ENCODE peak calls at places on chromosome X, in six cellular contexts. U, G, X, F, R and O are unnamed samples.
A peak's percentile ranks its signal among the peaks of the same experiment; 100 is the strongest.

GRCh38 chrX:17521871-17522693 is 147.1 kb downstream of the NHS start:
- DNase-seq in G (peak; percentile 11), U (peak; percentile 16), F (no peak), R (no peak), X (no peak), O (peak; percentile 45)

GRCh38 chrX:129679856-129680255 is 25.1 kb upstream of the APLN start:
- DNase-seq in R (no peak), U (no peak), F (no peak), X (no peak), G (no peak), O (peak; percentile 7)

GRCh38 chrX:87045352-87045751 is 472.2 kb upstream of the KLHL4 start:
- DNase-seq in U (no peak), F (no peak), G (no peak), X (no peak), R (no peak), O (no peak)

GRCh38 chrX:41542151-41542935 is 95.2 kb downstream of the NYX start:
- DNase-seq in X (no peak), R (no peak), U (no peak), G (peak; percentile 8), F (no peak), O (peak; percentile 20)

GRCh38 chrX:49838374-49838773 is 9.3 kb downstream of the PAGE4 start:
- DNase-seq in R (peak; percentile 37), F (no peak), X (no peak), G (peak; percentile 9), U (peak; percentile 16), O (peak; percentile 15)

GRCh38 chrX:28851871-28852270 is 264.6 kb downstream of the IL1RAPL1 start:
- DNase-seq in F (no peak), X (no peak), G (no peak), R (peak; percentile 1), U (no peak), O (no peak)

GRCh38 chrX:18455384-18455783 is 30.0 kb downstream of the CDKL5 start:
- DNase-seq in X (no peak), R (no peak), U (no peak), F (no peak), G (no peak), O (no peak)

GRCh38 chrX:133045986-133046385 is 50.9 kb downstream of the USP26 start:
- DNase-seq in X (no peak), F (no peak), R (peak; percentile 2), U (peak; percentile 10), G (no peak), O (peak; percentile 1)

GRCh38 chrX:47568656-47569295 is 7.8 kb downstream of the ARAF start:
- DNase-seq in X (no peak), U (no peak), G (no peak), R (peak; percentile 16), F (peak; percentile 59), O (no peak)

GRCh38 chrX:19070555-19070994 is 51.7 kb downstream of the ADGRG2 start:
- DNase-seq in U (no peak), X (no peak), G (no peak), F (no peak), R (peak; percentile 63), O (no peak)

GRCh38 chrX:135981010-135981409 is 4.2 kb upstream of the SLC9A6 start:
- DNase-seq in R (no peak), G (no peak), X (no peak), F (no peak), U (no peak), O (no peak)

GRCh38 chrX:23952984-23953907 is 45.4 kb downstream of the CXorf58 start:
- DNase-seq in R (no peak), F (no peak), X (peak; percentile 21), U (no peak), G (peak; percentile 19), O (no peak)

GRCh38 chrX:102846544-102847236 is 90.4 kb upstream of the RAB40AL start:
- DNase-seq in U (no peak), R (no peak), X (no peak), G (no peak), F (no peak), O (peak; percentile 73)
- TF ChIP-seq CEBPB in U (no peak), R (no peak), X (no peak), G (no peak), F (no peak), O (no peak)

GRCh38 chrX:123797543-123798447 is 62.1 kb upstream of the XIAP start:
- DNase-seq in X (no peak), R (peak; percentile 66), G (no peak), F (no peak), U (no peak), O (no peak)
- H3K9ac ChIP-seq in X (no peak overlapping the region), R (no peak overlapping the region), G (no peak overlapping the region), F (no peak overlapping the region), U (no peak overlapping the region), O (no peak overlapping the region)

DNA sequence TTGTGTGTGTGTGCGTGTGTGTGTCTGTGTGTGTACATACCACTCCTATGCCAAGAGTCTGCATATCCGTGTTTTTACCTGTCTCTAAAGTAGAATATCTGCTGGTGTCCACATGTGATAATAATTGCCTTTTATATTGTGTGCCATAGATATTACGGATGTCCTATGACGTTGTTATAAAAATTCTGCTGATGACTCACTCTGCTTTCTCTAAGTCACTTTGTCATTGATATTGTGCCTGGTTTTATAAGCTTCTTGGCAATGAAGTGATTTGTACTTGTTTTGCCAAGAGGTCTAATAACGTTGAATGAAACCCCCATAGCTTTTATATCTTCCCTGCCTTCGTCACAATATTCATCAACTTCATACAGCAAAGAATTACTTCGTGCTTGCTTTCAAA is 102.6 kb upstream of the C1GALT1C1 start:
- DNase-seq in R (no peak), F (no peak), G (no peak), U (no peak), X (no peak), O (no peak)
- TF ChIP-seq CEBPB in R (no peak), F (no peak), G (no peak), U (no peak), X (no peak), O (no peak)

DNA sequence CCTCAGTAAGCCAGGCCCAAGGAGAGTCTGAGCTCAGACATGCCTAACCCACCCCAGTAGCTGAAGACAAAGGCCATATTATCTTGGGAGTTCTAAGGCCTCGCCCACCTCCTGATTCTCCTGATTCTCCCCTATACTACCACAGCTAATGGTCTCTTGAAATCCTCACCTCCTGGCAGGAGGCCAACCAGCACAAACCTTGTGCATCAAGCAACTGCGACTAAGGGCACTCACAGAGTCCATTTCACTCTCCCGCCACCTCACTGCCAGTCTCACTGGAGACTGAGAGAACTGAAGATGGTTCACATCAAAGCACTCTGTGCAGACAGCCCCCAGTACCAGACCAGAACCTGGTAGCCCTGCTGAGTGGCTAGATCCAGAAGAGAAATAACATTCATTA is 102.1 kb upstream of the KLF8 start:
- DNase-seq in U (no peak), F (no peak), X (no peak), G (no peak), R (no peak), O (no peak)
- H3K9ac ChIP-seq in U (no peak overlapping the region), F (no peak overlapping the region), X (no peak overlapping the region), G (no peak overlapping the region), R (no peak overlapping the region), O (no peak overlapping the region)

DNA sequence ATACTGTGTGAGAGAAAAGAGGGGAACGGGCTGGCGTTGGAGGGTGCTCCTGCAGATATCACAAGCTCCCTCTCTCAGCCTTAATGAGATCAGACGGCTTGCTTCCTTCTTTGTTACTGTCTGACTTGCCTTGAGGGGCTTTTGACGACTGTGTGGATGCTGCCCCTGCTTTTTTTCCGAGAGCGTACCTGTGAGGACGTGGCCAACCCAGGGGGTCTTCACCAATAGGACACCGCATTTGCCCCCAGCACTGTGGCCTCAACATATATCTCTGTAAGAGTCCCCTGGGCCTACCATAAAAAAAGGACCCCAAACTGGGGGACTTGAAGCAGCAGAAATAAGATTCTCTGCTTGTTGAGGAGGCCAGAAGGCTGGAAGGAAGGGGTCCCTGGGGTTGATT is 143.9 kb downstream of the SHOX start:
- DNase-seq in G (no peak), X (no peak), U (no peak), R (no peak), F (no peak), O (no peak)
- TF ChIP-seq CEBPB in G (no peak), X (no peak), U (no peak), R (no peak), F (no peak), O (no peak)

GRCh38 chrX:39730671-39731389 is 366.9 kb downstream of the BCOR start:
- DNase-seq in F (peak; percentile 60), R (peak; percentile 4), X (no peak), G (peak; percentile 73), U (no peak), O (peak; percentile 88)
- H3K9ac ChIP-seq in F (no peak overlapping the region), R (no peak overlapping the region), X (no peak overlapping the region), G (peak overlapping the region; percentile 37), U (no peak overlapping the region), O (no peak overlapping the region)

GRCh38 chrX:100880368-100880767 is 6.2 kb upstream of the NOX1 start:
- DNase-seq in G (no peak), X (no peak), U (no peak), R (no peak), F (no peak), O (no peak)
- TF ChIP-seq CEBPB in G (no peak), X (no peak), U (no peak), R (no peak), F (no peak), O (no peak)

GRCh38 chrX:71637253-71637618 is 18.9 kb upstream of the CXCR3 start:
- DNase-seq in X (no peak), F (no peak), G (no peak), R (no peak), U (no peak), O (peak; percentile 35)

GRCh38 chrX:71637848-71638247 is 19.5 kb upstream of the CXCR3 start:
- DNase-seq in G (no peak), X (no peak), F (no peak), R (no peak), U (no peak), O (peak; percentile 70)

GRCh38 chrX:71636438-71637252 is 18.3 kb upstream of the CXCR3 start:
- DNase-seq in F (no peak), U (no peak), X (no peak), G (no peak), R (no peak), O (no peak)

GRCh38 chrX:71640002-71640401 is 21.7 kb upstream of the CXCR3 start:
- DNase-seq in R (no peak), U (no peak), X (no peak), G (no peak), F (no peak), O (no peak)

GRCh38 chrX:71638409-71638808 is 20.1 kb upstream of the CXCR3 start:
- DNase-seq in G (no peak), R (no peak), X (no peak), U (no peak), F (no peak), O (no peak)
- H3K9ac ChIP-seq in G (no peak overlapping the region), R (no peak overlapping the region), X (no peak overlapping the region), U (no peak overlapping the region), F (no peak overlapping the region), O (no peak overlapping the region)